ENCODE peak calls at places on chromosomes 6 and 20, in seven cellular contexts. Z is NCI-H2171 treated with DMSO at 0.1 percent for 48 hours, B is GM20000, R is fibroblast of pulmonary artery, E is fibroblast of the aortic adventitia, V is heart right ventricle, Q is LoVo. Y is an unnamed sample.

GRCh38 chr6:105911106-105911629 is 175.0 kb upstream of the PRDM1 start:
- DNase-seq in Z (no peak), B (no peak), R (no peak), E (peak; percentile 25), V (peak; percentile 24), Q (no peak), Y (no peak)

GRCh38 chr6:134299236-134299635 is 18.7 kb downstream of the SGK1 start:
- DNase-seq in Z (peak; percentile 33), B (no peak), R (peak; percentile 98), E (peak; percentile 95), V (no peak), Q (no peak), Y (peak; percentile 92)

GRCh38 chr6:56199956-56200355 is 47.4 kb downstream of the COL21A1 start:
- DNase-seq in Z (no peak), B (no peak), R (peak; percentile 25), E (no peak), V (no peak), Q (no peak), Y (no peak)

GRCh38 chr20:10777713-10778112 is 103.9 kb upstream of the JAG1 start:
- DNase-seq in Z (no peak), B (no peak), R (no peak), E (no peak), V (no peak), Q (no peak), Y (no peak)

GRCh38 chr6:166556871-166557322 is 29.6 kb downstream of the RAMACL start:
- DNase-seq in Z (no peak), B (no peak), R (peak; percentile 93), E (peak; percentile 97), V (peak; percentile 90), Q (peak; percentile 88), Y (peak; percentile 100)

GRCh38 chr20:48846516-48847492 is 19.0 kb upstream of the PREX1 start:
- DNase-seq in Z (no peak), B (peak; percentile 86), R (peak; percentile 71), E (peak; percentile 62), V (peak; percentile 37), Q (no peak), Y (peak; percentile 62)

GRCh38 chr6:157879034-157879872 is 56.2 kb downstream of the SNX9 start:
- DNase-seq in Z (peak; percentile 88), B (peak; percentile 44), R (no peak), E (no peak), V (no peak), Q (no peak), Y (no peak)

GRCh38 chr6:155687645-155688044 is 232.0 kb upstream of the NOX3 start:
- DNase-seq in Z (no peak), B (no peak), R (no peak), E (peak; percentile 33), V (no peak), Q (no peak), Y (peak; percentile 3)

GRCh38 chr20:1844723-1845523 is 50.3 kb upstream of the SIRPA start:
- DNase-seq in Z (peak; percentile 76), B (peak; percentile 89), R (peak; percentile 81), E (peak; percentile 89), V (peak; percentile 49), Q (no peak), Y (peak; percentile 29)

GRCh38 chr6:34743625-34744293 is 13.5 kb upstream of the SNRPC start:
- DNase-seq in Z (no peak), B (no peak), R (no peak), E (no peak), V (no peak), Q (no peak), Y (no peak)

GRCh38 chr6:70281923-70282902 is 20.7 kb downstream of the COL9A1 start:
- DNase-seq in Z (no peak), B (no peak), R (no peak), E (no peak), V (peak; percentile 47), Q (no peak), Y (no peak)

GRCh38 chr20:4812641-4813075 is 90.9 kb downstream of the PRND start:
- DNase-seq in Z (no peak), B (no peak), R (no peak), E (no peak), V (no peak), Q (no peak), Y (no peak)

GRCh38 chr6:9527679-9528286 is 887.1 kb downstream of the TFAP2A start:
- DNase-seq in Z (no peak), B (no peak), R (peak; percentile 51), E (peak; percentile 23), V (no peak), Q (no peak), Y (no peak)

GRCh38 chr6:137166247-137167098 is 7.0 kb downstream of the IL22RA2 start:
- DNase-seq in Z (no peak), B (no peak), R (no peak), E (no peak), V (no peak), Q (no peak), Y (no peak)

GRCh38 chr6:125163811-125164210 is 10.2 kb downstream of the TPD52L1 start:
- DNase-seq in Z (no peak), B (no peak), R (no peak), E (peak; percentile 28), V (no peak), Q (no peak), Y (no peak)